ENCODE peak calls at places on chromosome 15, in five cellular contexts. F is H1, J is neuronal stem cell, L is trophoblast cell, Z is H9. O is an unnamed sample.

GRCh38 chr15:29805043-29805707 is 17.1 kb downstream of the TJP1 start:
- DNase-seq in F (no peak), J (no peak), L (no peak), Z (no peak), O (peak; percentile 71)

GRCh38 chr15:79292011-79292410 is 9.5 kb downstream of the ANKRD34C start:
- DNase-seq in F (no peak), J (no peak), L (no peak), Z (no peak), O (no peak)

GRCh38 chr15:20280933-20281463 is 260.6 kb downstream of the GOLGA6L6 start:
- DNase-seq in F (no peak), J (no peak), L (no peak), Z (no peak), O (no peak)

GRCh38 chr15:58684036-58684700 is 65.3 kb downstream of the ADAM10 start:
- DNase-seq in F (no peak), J (peak; percentile 77), L (no peak), Z (no peak), O (no peak)

GRCh38 chr15:95284933-95285401 is 1045.5 kb upstream of the NR2F2 start:
- DNase-seq in F (no peak), J (peak; percentile 51), L (no peak), Z (no peak), O (peak; percentile 76)

GRCh38 chr15:38701134-38701533 is 136.5 kb upstream of the RASGRP1 start:
- DNase-seq in F (no peak), J (no peak), L (no peak), Z (no peak), O (no peak)

GRCh38 chr15:88487796-88488523 is 20.5 kb downstream of the MRPS11 start:
- DNase-seq in F (no peak), J (no peak), L (no peak), Z (no peak), O (no peak)

GRCh38 chr15:34665498-34666116 is 82.2 kb upstream of the GOLGA8B start:
- DNase-seq in F (no peak), J (no peak), L (no peak), Z (no peak), O (no peak)

GRCh38 chr15:65133550-65134200 is at the start of gene PDCD7:
- DNase-seq in F (peak; percentile 60), J (peak; percentile 80), L (peak; percentile 91), Z (peak; percentile 87), O (peak; percentile 95)

GRCh38 chr15:37877851-37878577 is 56.4 kb upstream of the TMCO5A start:
- DNase-seq in F (no peak), J (no peak), L (peak; percentile 37), Z (no peak), O (peak; percentile 70)

GRCh38 chr15:31101262-31102048 is at the start of gene TRPM1:
- DNase-seq in F (no peak), J (no peak), L (no peak), Z (no peak), O (no peak)

GRCh38 chr15:56484284-56484683 is 19.3 kb upstream of the MNS1 start:
- DNase-seq in F (no peak), J (no peak), L (no peak), Z (no peak), O (no peak)

GRCh38 chr15:59329570-59330350 is 42.9 kb downstream of the MYO1E start:
- DNase-seq in F (no peak), J (no peak), L (peak; percentile 70), Z (no peak), O (peak; percentile 59)

GRCh38 chr15:87135109-87135508 is 1055.4 kb downstream of the AGBL1 start:
- DNase-seq in F (no peak), J (no peak), L (no peak), Z (no peak), O (no peak)

GRCh38 chr15:83230242-83230641 is 22.6 kb upstream of the HDGFL3 start:
- DNase-seq in F (no peak), J (no peak), L (no peak), Z (no peak), O (no peak)

GRCh38 chr15:74428970-74429783 is 4.6 kb downstream of the SEMA7A start:
- DNase-seq in F (no peak), J (no peak), L (no peak), Z (no peak), O (no peak)

GRCh38 chr15:25136119-25136518 is 181.3 kb downstream of the SNRPN start:
- DNase-seq in F (no peak), J (no peak), L (peak; percentile 0), Z (no peak), O (peak; percentile 8)

GRCh38 chr15:35306361-35306981 is 221.4 kb upstream of the NANOGP8 start:
- DNase-seq in F (no peak), J (peak; percentile 9), L (peak; percentile 44), Z (no peak), O (peak; percentile 83)

GRCh38 chr15:94105760-94106159 is 125.6 kb upstream of the MCTP2 start:
- DNase-seq in F (no peak), J (no peak), L (peak; percentile 74), Z (no peak), O (no peak)

GRCh38 chr15:48855501-48856440 is 22.2 kb upstream of the EID1 start:
- DNase-seq in F (no peak), J (no peak), L (peak; percentile 77), Z (no peak), O (peak; percentile 60)

GRCh38 chr15:87863152-87863551 is 393.4 kb downstream of the NTRK3 start:
- DNase-seq in F (peak; percentile 7), J (peak; percentile 39), L (no peak), Z (peak; percentile 40), O (peak; percentile 19)

GRCh38 chr15:50059883-50060282 is 59.1 kb downstream of the ATP8B4 start:
- DNase-seq in F (no peak), J (no peak), L (no peak), Z (peak; percentile 34), O (no peak)

GRCh38 chr15:39000008-39000734 is 435.6 kb upstream of the RASGRP1 start:
- DNase-seq in F (no peak), J (no peak), L (no peak), Z (no peak), O (no peak)

GRCh38 chr15:83166830-83167229 is 40.8 kb downstream of the HDGFL3 start:
- DNase-seq in F (no peak), J (no peak), L (no peak), Z (no peak), O (no peak)

GRCh38 chr15:80492409-80492808 is 88.2 kb downstream of the ARNT2 start:
- DNase-seq in F (no peak), J (no peak), L (peak; percentile 34), Z (no peak), O (no peak)

GRCh38 chr15:80490431-80490990 is 86.3 kb downstream of the ARNT2 start:
- DNase-seq in F (no peak), J (no peak), L (no peak), Z (no peak), O (no peak)

GRCh38 chr15:80494311-80494710 is 90.1 kb downstream of the ARNT2 start:
- DNase-seq in F (no peak), J (no peak), L (peak; percentile 79), Z (no peak), O (peak; percentile 36)

GRCh38 chr15:80495406-80495942 is 91.3 kb downstream of the ARNT2 start:
- DNase-seq in F (no peak), J (no peak), L (peak; percentile 37), Z (no peak), O (no peak)

DNA sequence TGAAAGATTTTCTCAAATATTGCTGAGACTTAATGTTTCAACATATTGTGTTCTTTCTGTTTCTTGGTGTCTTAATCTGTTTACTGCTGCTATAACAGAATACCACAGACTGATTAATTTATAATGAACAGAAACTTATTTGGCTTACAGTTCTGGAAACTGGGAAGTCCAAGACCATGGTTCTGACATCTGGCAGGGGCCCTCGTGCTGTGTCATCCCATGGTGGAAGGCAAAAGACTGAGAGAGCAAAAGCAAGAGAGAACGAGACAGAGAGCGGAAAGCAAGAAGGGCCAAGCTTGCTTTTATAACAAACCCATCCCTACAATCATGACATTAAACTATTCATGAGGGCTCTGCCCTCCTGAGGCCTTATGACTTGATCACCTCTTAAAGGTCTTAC is 88.7 kb downstream of the ARNT2 start:
- DNase-seq in F (no peak), J (no peak), L (no peak), Z (no peak), O (no peak)
- H4K91ac ChIP-seq in F (no peak overlapping the region), J (no peak overlapping the region), L (no peak overlapping the region), Z (no peak overlapping the region), O (no peak overlapping the region)

GRCh38 chr15:68636256-68636655 is 57.5 kb downstream of the CORO2B start:
- DNase-seq in F (no peak), J (no peak), L (no peak), Z (no peak), O (no peak)
- H2AK5ac ChIP-seq in F (peak overlapping the region; percentile 2), J (no peak overlapping the region), L (no peak overlapping the region), Z (no peak overlapping the region), O (no peak overlapping the region)

DNA sequence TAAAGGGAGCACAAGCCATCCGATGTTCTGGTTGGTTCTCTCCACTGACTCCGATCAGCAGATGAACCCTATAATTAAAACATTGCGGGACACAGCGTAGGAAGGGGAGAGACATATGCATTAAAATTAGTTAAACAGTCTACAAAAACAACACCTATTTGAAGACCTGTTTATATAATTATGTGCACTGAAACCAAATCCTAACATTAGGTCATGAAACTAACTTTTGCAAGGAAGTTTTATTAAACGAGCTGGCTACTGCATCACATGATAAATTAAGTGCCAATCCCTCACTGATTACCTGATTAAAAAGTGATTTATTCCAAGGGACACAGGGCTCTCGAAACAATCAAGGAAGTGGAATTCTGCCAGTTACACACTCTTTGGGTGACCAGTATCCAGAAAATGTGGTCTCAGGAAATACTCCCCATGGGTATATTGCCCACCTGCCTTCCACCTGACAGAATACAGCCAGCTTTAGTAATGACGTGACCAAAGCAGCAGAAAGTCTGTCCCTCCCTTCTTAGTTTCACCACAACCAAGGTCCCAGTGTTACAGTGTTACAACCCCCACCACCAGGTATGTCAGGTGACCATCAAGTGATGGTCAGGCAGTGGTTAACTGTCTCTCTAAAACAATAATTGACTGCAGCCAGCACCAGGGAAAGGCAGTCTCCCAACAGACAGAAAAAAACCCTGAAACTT is 69.5 kb downstream of the HERC1 start:
- DNase-seq in F (no peak), J (no peak), L (no peak), Z (peak; percentile 32), O (no peak)
- H2BK12ac ChIP-seq in F (peak overlapping the region; percentile 95), J (no peak overlapping the region), L (peak overlapping the region; percentile 15), Z (no peak overlapping the region), O (no peak overlapping the region)

GRCh38 chr15:66364944-66365343 is 8.5 kb upstream of the TIPIN start:
- DNase-seq in F (no peak), J (no peak), L (peak; percentile 95), Z (no peak), O (no peak)

GRCh38 chr15:66374179-66374578 is 12.5 kb upstream of the MAP2K1 start:
- DNase-seq in F (no peak), J (no peak), L (no peak), Z (no peak), O (no peak)

DNA sequence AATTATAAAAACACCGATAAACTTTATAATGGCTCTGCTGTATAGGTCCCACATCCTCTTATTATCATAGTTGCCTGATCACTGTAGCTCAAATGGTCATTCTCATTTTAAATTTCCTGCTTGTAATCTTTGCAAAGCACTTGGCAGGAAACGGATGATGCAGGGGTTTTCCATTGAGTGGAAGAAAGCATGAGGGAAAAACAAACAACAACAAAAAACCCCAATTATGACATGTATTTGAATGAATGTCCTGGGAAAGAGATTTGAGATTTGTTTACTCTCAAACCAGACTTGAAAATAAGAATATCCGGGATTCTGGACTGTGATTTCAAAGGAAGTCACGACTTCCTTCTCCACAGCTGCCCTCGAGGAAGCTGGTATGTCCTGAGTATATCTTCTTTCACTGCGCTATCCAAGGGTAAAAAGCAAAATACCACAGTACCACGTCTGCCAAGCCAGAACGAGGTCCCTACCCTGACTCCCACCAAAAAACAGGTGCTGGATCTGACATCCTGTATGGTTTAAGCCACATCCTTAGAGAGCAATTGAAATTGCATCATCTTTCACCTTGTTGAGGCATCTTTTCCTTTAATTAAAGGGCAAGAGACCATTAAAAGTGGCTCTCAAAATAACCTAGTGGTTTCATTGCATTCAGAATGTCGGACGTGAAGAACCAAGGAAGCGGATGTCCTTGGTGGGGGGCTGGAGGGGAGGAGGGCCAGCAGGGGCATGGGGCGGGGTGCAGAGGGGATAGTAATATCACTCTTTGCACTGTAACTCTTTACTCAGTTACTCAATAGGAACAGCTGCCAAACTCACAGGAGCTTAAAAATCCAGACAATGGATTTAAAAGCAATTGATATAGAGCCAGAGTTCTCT is 13.5 kb upstream of the TIPIN start:
- DNase-seq in F (no peak), J (no peak), L (no peak), Z (no peak), O (peak; percentile 17)
- H4K91ac ChIP-seq in F (no peak overlapping the region), J (no peak overlapping the region), L (no peak overlapping the region), Z (no peak overlapping the region), O (no peak overlapping the region)